ENCODE peak calls at places on chromosomes 16 and 17, in nine cellular contexts. J, W, S, Z, E, T, L, D and V are unnamed samples.

GRCh38 chr16:89373355-89374110 is 116.8 kb downstream of the ANKRD11 start:
- DNase-seq in J (no peak), W (peak), S (no peak), Z (no peak), E (no peak), T (no peak), L (peak), D (no peak), V (peak)

GRCh38 chr17:45791041-45791582 is 7.0 kb downstream of the CRHR1 start:
- DNase-seq in J (no peak), W (no peak), S (no peak), Z (no peak), E (no peak), T (no peak), L (no peak), D (no peak), V (no peak)

GRCh38 chr16:58462997-58463891 is 36.7 kb upstream of the NDRG4 start:
- DNase-seq in J (no peak), W (no peak), S (no peak), Z (no peak), E (no peak), T (no peak), L (no peak), D (peak), V (no peak)

GRCh38 chr16:23020084-23020483 is 129.2 kb downstream of the USP31 start:
- DNase-seq in J (no peak), W (no peak), S (no peak), Z (no peak), E (no peak), T (no peak), L (no peak), D (no peak), V (no peak)

GRCh38 chr16:88649195-88649923 is 1.5 kb downstream of the CYBA start:
- DNase-seq in J (no peak), W (no peak), S (no peak), Z (peak), E (no peak), T (peak), L (no peak), D (no peak), V (no peak)

GRCh38 chr16:27760845-27761176 is 210.9 kb downstream of the KATNIP start:
- DNase-seq in J (no peak), W (no peak), S (no peak), Z (no peak), E (no peak), T (no peak), L (no peak), D (no peak), V (no peak)

GRCh38 chr16:88295526-88296436 is 87.0 kb upstream of the ZNF469 start:
- DNase-seq in J (no peak), W (no peak), S (no peak), Z (no peak), E (no peak), T (no peak), L (no peak), D (peak), V (no peak)

GRCh38 chr17:15440347-15440746 is 27.1 kb downstream of the CDRT4 start:
- DNase-seq in J (no peak), W (no peak), S (no peak), Z (no peak), E (no peak), T (no peak), L (no peak), D (no peak), V (no peak)

GRCh38 chr17:42068979-42069378 is 18.6 kb upstream of the C17orf113 start:
- DNase-seq in J (no peak), W (no peak), S (no peak), Z (no peak), E (no peak), T (no peak), L (no peak), D (no peak), V (no peak)

GRCh38 chr16:28867241-28867640 is 3.6 kb downstream of the SH2B1 start:
- DNase-seq in J (no peak), W (no peak), S (no peak), Z (no peak), E (no peak), T (no peak), L (no peak), D (no peak), V (no peak)

GRCh38 chr17:45302649-45303173 is 14.1 kb downstream of the MAP3K14 start:
- DNase-seq in J (no peak), W (peak), S (no peak), Z (peak), E (no peak), T (peak), L (no peak), D (peak), V (peak)

GRCh38 chr17:48628641-48629410 is 2.7 kb upstream of the HOXB9 start:
- DNase-seq in J (no peak), W (no peak), S (no peak), Z (no peak), E (no peak), T (no peak), L (no peak), D (no peak), V (no peak)

GRCh38 chr17:31061678-31062077 is 33.1 kb upstream of the NF1 start:
- DNase-seq in J (no peak), W (no peak), S (no peak), Z (no peak), E (no peak), T (no peak), L (no peak), D (no peak), V (no peak)

GRCh38 chr17:59762022-59762825 is 54.8 kb downstream of the VMP1 start:
- DNase-seq in J (no peak), W (peak), S (peak), Z (no peak), E (no peak), T (no peak), L (peak), D (no peak), V (peak)

GRCh38 chr16:78639775-78640174 is 540.3 kb downstream of the WWOX start:
- DNase-seq in J (no peak), W (no peak), S (no peak), Z (peak), E (no peak), T (no peak), L (no peak), D (no peak), V (no peak)

GRCh38 chr17:44556114-44556853 is 1.0 kb upstream of the FZD2 start:
- DNase-seq in J (no peak), W (peak), S (peak), Z (no peak), E (no peak), T (peak), L (peak), D (peak), V (peak)

GRCh38 chr17:8846768-8847211 is 20.7 kb downstream of the PIK3R6 start:
- DNase-seq in J (no peak), W (peak), S (peak), Z (no peak), E (no peak), T (no peak), L (peak), D (no peak), V (peak)

GRCh38 chr16:14303654-14304394 is 232.7 kb downstream of the MRTFB start:
- DNase-seq in J (no peak), W (no peak), S (no peak), Z (no peak), E (no peak), T (no peak), L (no peak), D (no peak), V (no peak)

GRCh38 chr17:12041316-12041715 is 20.6 kb downstream of the MAP2K4 start:
- DNase-seq in J (peak), W (peak), S (peak), Z (no peak), E (no peak), T (no peak), L (peak), D (no peak), V (peak)

GRCh38 chr16:71564377-71564967 is 12.4 kb downstream of the TAT start:
- DNase-seq in J (no peak), W (no peak), S (peak), Z (no peak), E (no peak), T (no peak), L (no peak), D (no peak), V (peak)

GRCh38 chr16:30088832-30089624 is 2.7 kb downstream of the TBX6 start:
- DNase-seq in J (no peak), W (no peak), S (no peak), Z (no peak), E (no peak), T (no peak), L (no peak), D (no peak), V (no peak)

GRCh38 chr16:24524855-24525652 is 14.3 kb upstream of the RBBP6 start:
- DNase-seq in J (no peak), W (peak), S (no peak), Z (no peak), E (no peak), T (no peak), L (no peak), D (no peak), V (peak)

GRCh38 chr16:87426423-87427215 is 34.5 kb downstream of the MAP1LC3B start:
- DNase-seq in J (no peak), W (no peak), S (no peak), Z (no peak), E (no peak), T (no peak), L (no peak), D (no peak), V (no peak)

GRCh38 chr17:80564545-80564944 is 19.9 kb downstream of the RPTOR start:
- DNase-seq in J (no peak), W (no peak), S (no peak), Z (no peak), E (no peak), T (no peak), L (no peak), D (no peak), V (no peak)

GRCh38 chr16:17404903-17405691 is 65.7 kb downstream of the XYLT1 start:
- DNase-seq in J (peak), W (peak), S (no peak), Z (no peak), E (peak), T (no peak), L (no peak), D (peak), V (peak)

GRCh38 chr17:48726916-48727286 is 1.6 kb downstream of the HOXB13 start:
- DNase-seq in J (no peak), W (no peak), S (peak), Z (no peak), E (no peak), T (no peak), L (no peak), D (no peak), V (no peak)

GRCh38 chr17:79975498-79976134 is 60.1 kb downstream of the TBC1D16 start:
- DNase-seq in J (no peak), W (no peak), S (no peak), Z (no peak), E (no peak), T (peak), L (no peak), D (no peak), V (no peak)

GRCh38 chr17:43449470-43450202 is 34.1 kb upstream of the DHX8 start:
- DNase-seq in J (no peak), W (no peak), S (no peak), Z (no peak), E (peak), T (no peak), L (no peak), D (no peak), V (peak)

GRCh38 chr17:57557793-57558681 is 187.1 kb downstream of the CCDC182 start:
- DNase-seq in J (peak), W (peak), S (peak), Z (no peak), E (peak), T (no peak), L (no peak), D (no peak), V (peak)

GRCh38 chr17:62859146-62859545 is 51.0 kb upstream of the MARCHF10 start:
- DNase-seq in J (peak), W (peak), S (peak), Z (no peak), E (no peak), T (no peak), L (peak), D (no peak), V (peak)

GRCh38 chr16:88442435-88442810 is 10.7 kb upstream of the ZFPM1 start:
- DNase-seq in J (no peak), W (no peak), S (no peak), Z (no peak), E (no peak), T (no peak), L (no peak), D (no peak), V (no peak)

GRCh38 chr17:64388961-64389565 is 1.6 kb downstream of the PECAM1 start:
- DNase-seq in J (no peak), W (no peak), S (no peak), Z (no peak), E (no peak), T (peak), L (peak), D (no peak), V (no peak)

GRCh38 chr16:19846421-19846820 is 38.2 kb downstream of the GPRC5B start:
- DNase-seq in J (no peak), W (no peak), S (no peak), Z (no peak), E (no peak), T (peak), L (no peak), D (no peak), V (no peak)

DNA sequence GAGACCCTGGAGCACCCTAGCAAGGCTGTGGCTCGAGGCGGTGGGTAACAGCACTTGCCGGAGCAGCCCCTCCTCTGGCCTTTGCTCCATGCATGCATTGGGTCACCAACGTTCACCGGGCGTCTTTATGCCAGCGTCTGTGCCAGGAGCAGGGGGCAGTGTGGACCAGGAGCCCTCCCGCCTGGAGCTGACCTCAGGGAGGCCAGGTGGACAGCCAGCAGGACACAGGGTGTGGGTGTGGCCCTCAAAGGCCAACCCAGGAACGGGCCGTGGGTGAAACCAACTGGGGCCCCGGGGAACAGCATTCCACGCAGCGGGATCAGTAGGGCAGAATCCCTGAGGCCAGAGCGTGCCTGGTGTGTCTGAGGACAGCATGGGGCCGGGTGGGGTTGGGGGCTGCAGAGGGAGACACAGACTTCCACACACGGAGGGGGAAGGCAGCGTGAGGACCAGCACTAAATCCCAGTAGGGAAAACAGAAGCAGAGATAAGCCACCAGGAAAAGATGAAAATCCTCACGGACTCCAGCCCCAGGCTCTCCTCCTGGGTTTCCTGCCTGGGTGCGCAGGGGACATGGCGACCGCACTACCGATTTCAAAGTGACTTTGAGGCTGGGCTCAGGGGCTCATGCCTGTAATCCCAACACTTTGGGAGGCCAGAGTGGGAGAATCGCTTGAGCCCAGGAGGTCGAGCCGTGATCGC is 2.9 kb upstream of the CD7 start:
- DNase-seq in J (no peak), W (no peak), S (no peak), Z (no peak), E (no peak), T (no peak), L (no peak), D (no peak), V (no peak)
- TF ChIP-seq CTCF in J (no peak), W (no peak), S (no peak), Z (no peak), E (no peak), T (no peak), L (no peak), D (no peak), V (no peak)

GRCh38 chr17:39225974-39226683 is 384 bp upstream of the STAC2 start:
- DNase-seq in J (no peak), W (peak), S (no peak), Z (no peak), E (no peak), T (peak), L (peak), D (peak), V (peak)
- H3K4me3 ChIP-seq in J (peak), W (peak), S (no peak), Z (no peak), E (no peak), T (peak), L (peak), D (peak), V (peak)

GRCh38 chr16:51201604-51202003 is 50.5 kb upstream of the SALL1 start:
- DNase-seq in J (no peak), W (no peak), S (no peak), Z (no peak), E (no peak), T (no peak), L (no peak), D (no peak), V (no peak)
- TF ChIP-seq CTCF in J (no peak), W (no peak), S (no peak), Z (no peak), E (no peak), T (no peak), L (no peak), D (no peak), V (no peak)

DNA sequence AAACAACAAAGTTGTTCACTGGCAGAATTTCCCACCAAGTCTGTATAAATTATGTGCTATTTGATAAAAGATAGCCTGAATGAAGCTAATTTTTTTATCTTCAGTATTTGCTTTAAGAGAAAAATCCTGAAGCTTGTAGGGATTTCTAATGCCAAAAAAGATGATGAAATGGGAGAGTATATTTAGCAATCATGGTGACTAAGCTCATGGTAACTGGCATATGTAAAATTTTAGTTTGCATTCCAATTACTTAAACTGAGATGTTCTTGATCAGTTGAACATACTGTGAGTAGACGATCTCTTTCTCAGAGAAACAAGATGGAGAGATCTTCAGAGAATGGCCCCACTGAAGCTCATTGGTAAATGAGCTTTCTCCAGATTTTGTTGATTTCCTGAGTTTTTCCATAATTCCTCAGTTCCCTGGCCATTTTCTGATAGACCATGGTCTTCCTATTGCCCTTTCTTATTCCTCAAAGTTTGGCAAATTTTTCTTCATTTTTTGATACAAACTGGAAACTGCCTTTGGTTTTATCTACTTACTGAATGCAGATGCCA is 68.5 kb upstream of the ALOX12 start:
- DNase-seq in J (no peak), W (peak), S (peak), Z (no peak), E (no peak), T (no peak), L (no peak), D (no peak), V (peak)
- H3K4me3 ChIP-seq in J (no peak), W (no peak), S (no peak), Z (peak), E (no peak), T (no peak), L (no peak), D (no peak), V (no peak)

GRCh38 chr17:16506188-16506587 is 14.2 kb upstream of the LRRC75A start:
- DNase-seq in J (no peak), W (no peak), S (no peak), Z (no peak), E (no peak), T (no peak), L (no peak), D (no peak), V (no peak)
- TF ChIP-seq CTCF in J (peak), W (peak), S (peak), Z (no peak), E (no peak), T (no peak), L (no peak), D (no peak), V (peak)

GRCh38 chr16:10296956-10297340 is 88.9 kb upstream of the ATF7IP2 start:
- DNase-seq in J (no peak), W (no peak), S (no peak), Z (no peak), E (no peak), T (no peak), L (no peak), D (no peak), V (no peak)
- H3K4me3 ChIP-seq in J (no peak), W (no peak), S (no peak), Z (peak), E (no peak), T (no peak), L (no peak), D (no peak), V (no peak)

GRCh38 chr17:7673239-7673638 is 14.1 kb downstream of the TP53 start:
- DNase-seq in J (no peak), W (no peak), S (peak), Z (no peak), E (no peak), T (peak), L (no peak), D (no peak), V (peak)
- TF ChIP-seq CTCF in J (peak), W (peak), S (peak), Z (peak), E (no peak), T (peak), L (peak), D (peak), V (peak)

GRCh38 chr16:2690852-2691251 is 8.5 kb downstream of the KCTD5 start:
- DNase-seq in J (no peak), W (no peak), S (no peak), Z (no peak), E (no peak), T (no peak), L (no peak), D (no peak), V (no peak)
- H3K4me3 ChIP-seq in J (no peak), W (no peak), S (no peak), Z (no peak), E (no peak), T (no peak), L (no peak), D (no peak), V (no peak)

GRCh38 chr16:81938331-81939163 is 72.7 kb downstream of the SDR42E1 start:
- DNase-seq in J (no peak), W (no peak), S (no peak), Z (no peak), E (no peak), T (no peak), L (no peak), D (no peak), V (no peak)

GRCh38 chr16:81945665-81946064 is 65.6 kb downstream of the SDR42E1 start:
- DNase-seq in J (peak), W (peak), S (no peak), Z (no peak), E (no peak), T (no peak), L (no peak), D (no peak), V (peak)

GRCh38 chr16:81937305-81938038 is 73.8 kb downstream of the SDR42E1 start:
- DNase-seq in J (no peak), W (no peak), S (no peak), Z (no peak), E (no peak), T (no peak), L (no peak), D (peak), V (no peak)

GRCh38 chr16:81939164-81940067 is 71.9 kb downstream of the SDR42E1 start:
- DNase-seq in J (no peak), W (no peak), S (no peak), Z (no peak), E (no peak), T (no peak), L (peak), D (no peak), V (no peak)

GRCh38 chr16:81940781-81941560 is 70.3 kb downstream of the SDR42E1 start:
- DNase-seq in J (peak), W (peak), S (peak), Z (no peak), E (no peak), T (no peak), L (peak), D (no peak), V (peak)
- TF ChIP-seq CTCF in J (peak), W (peak), S (peak), Z (no peak), E (no peak), T (peak), L (peak), D (peak), V (peak)

GRCh38 chr16:569445-570254 is at the start of gene PIGQ:
- DNase-seq in J (no peak), W (peak), S (peak), Z (peak), E (peak), T (peak), L (peak), D (peak), V (peak)

GRCh38 chr16:566475-567361 is at the start of gene NHLRC4:
- DNase-seq in J (no peak), W (peak), S (no peak), Z (peak), E (peak), T (peak), L (peak), D (peak), V (peak)

GRCh38 chr16:567362-568256 is 804 bp downstream of the NHLRC4 start:
- DNase-seq in J (no peak), W (no peak), S (no peak), Z (no peak), E (no peak), T (no peak), L (no peak), D (no peak), V (no peak)

GRCh38 chr16:565420-566330 is 1.1 kb upstream of the NHLRC4 start:
- DNase-seq in J (no peak), W (no peak), S (no peak), Z (no peak), E (no peak), T (no peak), L (no peak), D (no peak), V (no peak)

GRCh38 chr16:568401-569258 is 1.1 kb upstream of the PIGQ start:
- DNase-seq in J (no peak), W (no peak), S (no peak), Z (no peak), E (no peak), T (no peak), L (no peak), D (no peak), V (no peak)
- H3K4me3 ChIP-seq in J (peak), W (peak), S (no peak), Z (peak), E (no peak), T (no peak), L (no peak), D (peak), V (peak)